ENCODE peak calls at places on chromosome 7, in five cellular contexts. One of them, this sample, is unnamed.
A peak's percentile ranks its signal among the peaks of the same experiment; 100 is the strongest.

GRCh38 chr7:80334908-80335307 is 177.0 kb downstream of the GNAT3 start:
- DNase-seq in RWPE1: no peak
- DNase-seq in neural crest cell: no peak
- DNase-seq in dorsolateral prefrontal cortex: no peak
- DNase-seq in AG04450: no peak
- DNase-seq in this sample: no peak

GRCh38 chr7:70356975-70357374 is 758.7 kb downstream of the AUTS2 start:
- DNase-seq in neural crest cell: no peak
- DNase-seq in AG04450: no peak
- DNase-seq in dorsolateral prefrontal cortex: no peak
- DNase-seq in RWPE1: no peak
- DNase-seq in this sample: no peak

GRCh38 chr7:44087914-44088838 is 5.8 kb upstream of the POLM start:
- DNase-seq in neural crest cell: no peak
- DNase-seq in RWPE1: no peak
- DNase-seq in AG04450: no peak
- DNase-seq in dorsolateral prefrontal cortex: peak; percentile 56
- DNase-seq in this sample: peak; percentile 94

GRCh38 chr7:28885771-28886170 is 72.4 kb downstream of the TRIL start:
- DNase-seq in neural crest cell: no peak
- DNase-seq in RWPE1: no peak
- DNase-seq in AG04450: no peak
- DNase-seq in dorsolateral prefrontal cortex: no peak
- DNase-seq in this sample: no peak

GRCh38 chr7:33646992-33647391 is 258.3 kb upstream of the BMPER start:
- DNase-seq in dorsolateral prefrontal cortex: no peak
- DNase-seq in neural crest cell: no peak
- DNase-seq in RWPE1: no peak
- DNase-seq in AG04450: no peak
- DNase-seq in this sample: no peak

GRCh38 chr7:6375346-6376101 is 72.2 kb downstream of the DAGLB start:
- DNase-seq in RWPE1: no peak
- DNase-seq in AG04450: no peak
- DNase-seq in dorsolateral prefrontal cortex: no peak
- DNase-seq in neural crest cell: no peak
- DNase-seq in this sample: no peak

GRCh38 chr7:25897261-25897782 is 254.7 kb upstream of the NFE2L3 start:
- DNase-seq in dorsolateral prefrontal cortex: no peak
- DNase-seq in AG04450: no peak
- DNase-seq in RWPE1: no peak
- DNase-seq in neural crest cell: no peak
- DNase-seq in this sample: no peak

GRCh38 chr7:12303507-12303906 is 92.4 kb downstream of the TMEM106B start:
- DNase-seq in RWPE1: peak; percentile 8
- DNase-seq in AG04450: no peak
- DNase-seq in dorsolateral prefrontal cortex: no peak
- DNase-seq in neural crest cell: no peak
- DNase-seq in this sample: no peak

GRCh38 chr7:139231513-139232376 is 708 bp downstream of the UBN2 start:
- DNase-seq in neural crest cell: peak; percentile 14
- DNase-seq in AG04450: no peak
- DNase-seq in RWPE1: peak; percentile 11
- DNase-seq in dorsolateral prefrontal cortex: peak; percentile 42
- DNase-seq in this sample: peak; percentile 85

GRCh38 chr7:85226401-85227085 is 39.7 kb upstream of the SEMA3D start:
- DNase-seq in AG04450: no peak
- DNase-seq in RWPE1: no peak
- DNase-seq in neural crest cell: no peak
- DNase-seq in dorsolateral prefrontal cortex: no peak
- DNase-seq in this sample: no peak

GRCh38 chr7:113085781-113086390 is 741 bp downstream of the GPR85 start:
- DNase-seq in AG04450: no peak
- DNase-seq in neural crest cell: peak; percentile 5
- DNase-seq in dorsolateral prefrontal cortex: no peak
- DNase-seq in RWPE1: no peak
- DNase-seq in this sample: no peak

GRCh38 chr7:50727072-50727471 is 55.6 kb downstream of the GRB10 start:
- DNase-seq in dorsolateral prefrontal cortex: no peak
- DNase-seq in RWPE1: peak; percentile 20
- DNase-seq in neural crest cell: no peak
- DNase-seq in AG04450: no peak
- DNase-seq in this sample: no peak

GRCh38 chr7:85191383-85191782 is 4.5 kb upstream of the SEMA3D start:
- DNase-seq in dorsolateral prefrontal cortex: no peak
- DNase-seq in neural crest cell: no peak
- DNase-seq in AG04450: no peak
- DNase-seq in RWPE1: peak; percentile 25
- DNase-seq in this sample: no peak

GRCh38 chr7:3010161-3010560 is 33.5 kb downstream of the CARD11 start:
- DNase-seq in RWPE1: no peak
- DNase-seq in neural crest cell: no peak
- DNase-seq in dorsolateral prefrontal cortex: no peak
- DNase-seq in AG04450: no peak
- DNase-seq in this sample: no peak

GRCh38 chr7:140005754-140006503 is 56.8 kb downstream of the PARP12 start:
- DNase-seq in dorsolateral prefrontal cortex: no peak
- DNase-seq in AG04450: no peak
- DNase-seq in neural crest cell: peak; percentile 36
- DNase-seq in RWPE1: no peak
- DNase-seq in this sample: no peak

GRCh38 chr7:2661602-2662272 is 26.3 kb upstream of the AMZ1 start:
- DNase-seq in RWPE1: no peak
- DNase-seq in dorsolateral prefrontal cortex: no peak
- DNase-seq in neural crest cell: no peak
- DNase-seq in AG04450: no peak
- DNase-seq in this sample: no peak

GRCh38 chr7:148304456-148304855 is 286.1 kb upstream of the C7orf33 start:
- DNase-seq in neural crest cell: no peak
- DNase-seq in RWPE1: no peak
- DNase-seq in AG04450: no peak
- DNase-seq in dorsolateral prefrontal cortex: no peak
- DNase-seq in this sample: no peak

GRCh38 chr7:28065721-28066285 is 114.8 kb downstream of the JAZF1 start:
- DNase-seq in AG04450: no peak
- DNase-seq in dorsolateral prefrontal cortex: no peak
- DNase-seq in neural crest cell: no peak
- DNase-seq in RWPE1: no peak
- DNase-seq in this sample: no peak

GRCh38 chr7:151408839-151409554 is 841 bp downstream of the WDR86 start:
- DNase-seq in neural crest cell: peak; percentile 27
- DNase-seq in dorsolateral prefrontal cortex: no peak
- DNase-seq in AG04450: no peak
- DNase-seq in RWPE1: no peak
- DNase-seq in this sample: no peak

GRCh38 chr7:12735923-12736322 is 48.5 kb downstream of the ARL4A start:
- DNase-seq in dorsolateral prefrontal cortex: no peak
- DNase-seq in neural crest cell: no peak
- DNase-seq in AG04450: no peak
- DNase-seq in RWPE1: no peak
- DNase-seq in this sample: no peak

GRCh38 chr7:139680676-139681462 is 96.9 kb downstream of the HIPK2 start:
- DNase-seq in RWPE1: peak; percentile 85
- DNase-seq in neural crest cell: no peak
- DNase-seq in AG04450: peak; percentile 77
- DNase-seq in dorsolateral prefrontal cortex: no peak
- DNase-seq in this sample: peak; percentile 90

GRCh38 chr7:20288036-20288435 is 42.7 kb upstream of the ITGB8 start:
- DNase-seq in RWPE1: no peak
- DNase-seq in AG04450: no peak
- DNase-seq in dorsolateral prefrontal cortex: no peak
- DNase-seq in neural crest cell: no peak
- DNase-seq in this sample: no peak

GRCh38 chr7:102094311-102094710 is 192.4 kb upstream of the SH2B2 start:
- DNase-seq in RWPE1: no peak
- DNase-seq in AG04450: no peak
- DNase-seq in neural crest cell: no peak
- DNase-seq in dorsolateral prefrontal cortex: no peak
- DNase-seq in this sample: no peak

GRCh38 chr7:94823952-94824351 is 83.4 kb upstream of the PPP1R9A start:
- DNase-seq in neural crest cell: no peak
- DNase-seq in RWPE1: peak; percentile 51
- DNase-seq in dorsolateral prefrontal cortex: no peak
- DNase-seq in AG04450: no peak
- DNase-seq in this sample: no peak

GRCh38 chr7:29042893-29043292 is 84.8 kb upstream of the TRIL start:
- DNase-seq in neural crest cell: no peak
- DNase-seq in dorsolateral prefrontal cortex: no peak
- DNase-seq in AG04450: no peak
- DNase-seq in RWPE1: no peak
- DNase-seq in this sample: no peak

GRCh38 chr7:41451826-41452225 is 251.1 kb downstream of the INHBA start:
- DNase-seq in RWPE1: peak; percentile 60
- DNase-seq in AG04450: no peak
- DNase-seq in dorsolateral prefrontal cortex: no peak
- DNase-seq in neural crest cell: no peak
- DNase-seq in this sample: no peak

GRCh38 chr7:125563964-125564529 is 634.4 kb upstream of the POT1 start:
- DNase-seq in RWPE1: no peak
- DNase-seq in dorsolateral prefrontal cortex: no peak
- DNase-seq in AG04450: no peak
- DNase-seq in neural crest cell: no peak
- DNase-seq in this sample: no peak

GRCh38 chr7:116511552-116512523 is 12.3 kb downstream of the CAV2 start:
- DNase-seq in AG04450: no peak
- DNase-seq in RWPE1: peak; percentile 62
- DNase-seq in dorsolateral prefrontal cortex: no peak
- DNase-seq in neural crest cell: no peak
- DNase-seq in this sample: no peak

GRCh38 chr7:2519119-2519930 is at the start of gene LFNG:
- DNase-seq in AG04450: peak; percentile 57
- DNase-seq in dorsolateral prefrontal cortex: peak; percentile 83
- DNase-seq in neural crest cell: peak; percentile 71
- DNase-seq in RWPE1: peak; percentile 94
- DNase-seq in this sample: peak; percentile 93

GRCh38 chr7:16891338-16891737 is 9.6 kb upstream of the AGR3 start:
- DNase-seq in neural crest cell: no peak
- DNase-seq in AG04450: peak; percentile 30
- DNase-seq in dorsolateral prefrontal cortex: no peak
- DNase-seq in RWPE1: peak; percentile 43
- DNase-seq in this sample: no peak

GRCh38 chr7:25456467-25457171 is 228.3 kb upstream of the NPVF start:
- DNase-seq in neural crest cell: no peak
- DNase-seq in AG04450: no peak
- DNase-seq in RWPE1: no peak
- DNase-seq in dorsolateral prefrontal cortex: no peak
- DNase-seq in this sample: no peak

GRCh38 chr7:121202834-121203233 is 126.0 kb upstream of the WNT16 start:
- DNase-seq in AG04450: no peak
- DNase-seq in RWPE1: no peak
- DNase-seq in dorsolateral prefrontal cortex: no peak
- DNase-seq in neural crest cell: no peak
- DNase-seq in this sample: no peak

GRCh38 chr7:20183086-20183485 is 34.1 kb downstream of the MACC1 start:
- DNase-seq in dorsolateral prefrontal cortex: no peak
- DNase-seq in neural crest cell: no peak
- DNase-seq in AG04450: no peak
- DNase-seq in RWPE1: no peak
- DNase-seq in this sample: no peak

GRCh38 chr7:74579800-74580685 is 77.5 kb upstream of the GTF2I start:
- DNase-seq in RWPE1: no peak
- DNase-seq in neural crest cell: no peak
- DNase-seq in AG04450: no peak
- DNase-seq in dorsolateral prefrontal cortex: no peak
- DNase-seq in this sample: no peak

DNA sequence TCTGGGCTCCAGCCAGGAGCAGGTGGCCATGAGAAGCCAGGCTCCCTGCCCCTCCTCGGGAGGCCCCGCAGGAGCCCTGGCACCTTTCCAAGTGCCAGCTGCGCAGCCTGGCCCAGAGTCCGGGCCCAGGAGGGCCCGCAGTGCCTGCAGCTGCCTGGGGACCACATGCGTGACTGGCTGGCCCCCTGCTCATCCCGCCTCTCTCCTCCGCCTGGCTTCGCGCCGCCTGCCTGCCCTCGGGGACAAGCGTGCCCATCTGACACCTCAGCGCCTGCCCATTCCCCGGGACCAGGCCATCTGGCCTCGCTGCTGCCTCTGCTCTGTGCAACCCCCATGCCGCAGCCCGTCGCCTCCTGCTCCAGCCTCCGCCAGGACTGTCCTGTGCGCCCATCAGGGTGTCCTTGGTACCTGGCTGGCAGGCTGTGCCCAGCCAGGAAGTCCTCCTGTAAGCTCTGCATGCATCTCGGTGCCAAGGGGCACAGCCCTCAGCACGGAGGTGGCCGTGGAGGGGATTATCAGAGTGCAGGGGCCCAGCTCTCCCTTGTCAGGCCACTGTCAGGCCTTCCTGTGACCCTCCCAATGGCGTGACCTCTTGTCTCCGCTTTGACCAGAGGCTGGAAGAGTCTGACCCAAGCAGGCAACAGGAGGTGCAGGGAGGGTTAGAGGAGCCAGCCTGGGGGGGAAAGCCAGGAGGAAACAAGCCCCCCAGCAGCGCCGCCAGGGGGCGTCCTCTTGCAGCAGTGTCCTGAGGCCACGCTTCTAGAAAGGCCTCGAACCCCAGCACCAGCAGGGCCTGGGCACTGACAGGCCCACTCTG is 50.5 kb downstream of the TMEM209 start:
- DNase-seq in dorsolateral prefrontal cortex: no peak
- DNase-seq in neural crest cell: no peak
- DNase-seq in RWPE1: no peak
- DNase-seq in AG04450: no peak
- DNase-seq in this sample: peak; percentile 85
- TF ChIP-seq CTCF in dorsolateral prefrontal cortex: no peak
- TF ChIP-seq CTCF in neural crest cell: peak; percentile 47
- TF ChIP-seq CTCF in RWPE1: no peak
- TF ChIP-seq CTCF in AG04450: peak; percentile 33
- TF ChIP-seq CTCF in this sample: peak; percentile 21

GRCh38 chr7:66182920-66183319 is 22.2 kb upstream of the TPST1 start:
- DNase-seq in AG04450: no peak
- DNase-seq in dorsolateral prefrontal cortex: no peak
- DNase-seq in neural crest cell: no peak
- DNase-seq in RWPE1: no peak
- DNase-seq in this sample: no peak
- TF ChIP-seq CTCF in AG04450: no peak
- TF ChIP-seq CTCF in dorsolateral prefrontal cortex: no peak
- TF ChIP-seq CTCF in neural crest cell: no peak
- TF ChIP-seq CTCF in RWPE1: no peak
- TF ChIP-seq CTCF in this sample: no peak

GRCh38 chr7:145848691-145849090 is 267.9 kb upstream of the CNTNAP2 start:
- DNase-seq in RWPE1: no peak
- DNase-seq in AG04450: no peak
- DNase-seq in neural crest cell: peak; percentile 35
- DNase-seq in dorsolateral prefrontal cortex: no peak
- DNase-seq in this sample: no peak
- TF ChIP-seq CTCF in RWPE1: no peak
- TF ChIP-seq CTCF in AG04450: no peak
- TF ChIP-seq CTCF in neural crest cell: peak; percentile 60
- TF ChIP-seq CTCF in dorsolateral prefrontal cortex: no peak
- TF ChIP-seq CTCF in this sample: peak; percentile 49

DNA sequence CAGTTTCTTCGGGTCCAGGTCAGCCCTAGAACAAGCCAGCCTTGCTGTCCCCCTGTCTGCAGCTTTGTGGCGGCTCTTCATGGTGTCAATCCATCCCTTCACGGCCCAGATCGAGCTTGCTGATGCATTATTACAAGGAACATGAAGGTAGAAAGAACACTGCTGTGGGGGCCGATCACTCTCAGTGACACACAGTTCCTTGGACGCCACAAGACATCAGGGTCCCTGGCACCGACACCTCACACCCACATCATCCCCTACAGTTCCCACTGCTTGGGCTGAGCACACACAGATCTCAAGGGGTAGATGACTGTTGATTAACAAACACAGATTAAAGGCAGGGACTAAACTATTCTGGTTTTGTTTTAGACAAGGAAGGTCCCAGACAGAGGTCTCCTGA is 119.4 kb downstream of the KMT2E start:
- DNase-seq in RWPE1: no peak
- DNase-seq in dorsolateral prefrontal cortex: no peak
- DNase-seq in neural crest cell: no peak
- DNase-seq in AG04450: no peak
- DNase-seq in this sample: no peak
- TF ChIP-seq CTCF in RWPE1: no peak
- TF ChIP-seq CTCF in dorsolateral prefrontal cortex: no peak
- TF ChIP-seq CTCF in neural crest cell: no peak
- TF ChIP-seq CTCF in AG04450: no peak
- TF ChIP-seq CTCF in this sample: no peak

This sample was measured in osteocyte.